ENCODE peak calls at places on chromosomes 3 and 15, in seven cellular contexts. R, Q, B, J, N, Z and D are unnamed samples.

GRCh38 chr3:54123538-54124196 is 1.3 kb downstream of the CACNA2D3 start:
- DNase-seq in R (no peak), Q (no peak), B (no peak), J (no peak), N (no peak), Z (no peak), D (no peak)

GRCh38 chr3:21041621-21042020 is 709.4 kb downstream of the ZNF385D start:
- DNase-seq in R (no peak), Q (no peak), B (no peak), J (no peak), N (no peak), Z (no peak), D (no peak)

GRCh38 chr3:186588619-186589018 is 18.1 kb downstream of the DNAJB11 start:
- DNase-seq in R (no peak), Q (no peak), B (no peak), J (no peak), N (no peak), Z (no peak), D (no peak)

GRCh38 chr3:152899306-152899705 is 64.4 kb downstream of the P2RY1 start:
- DNase-seq in R (no peak), Q (no peak), B (no peak), J (no peak), N (no peak), Z (no peak), D (no peak)

GRCh38 chr15:92365079-92365478 is 28.6 kb upstream of the ST8SIA2 start:
- DNase-seq in R (no peak), Q (no peak), B (peak; percentile 22), J (no peak), N (peak; percentile 34), Z (no peak), D (peak; percentile 20)

GRCh38 chr15:29711531-29711930 is 110.7 kb downstream of the TJP1 start:
- DNase-seq in R (no peak), Q (no peak), B (no peak), J (no peak), N (no peak), Z (no peak), D (no peak)

GRCh38 chr3:29683306-29683993 is 402.6 kb downstream of the RBMS3 start:
- DNase-seq in R (no peak), Q (peak; percentile 68), B (no peak), J (peak; percentile 33), N (no peak), Z (no peak), D (no peak)

GRCh38 chr3:115913069-115913686 is 289.9 kb downstream of the GAP43 start:
- DNase-seq in R (peak; percentile 3), Q (peak; percentile 28), B (no peak), J (peak; percentile 10), N (no peak), Z (no peak), D (no peak)

GRCh38 chr3:42032693-42033349 is 58.3 kb upstream of the TRAK1 start:
- DNase-seq in R (no peak), Q (peak; percentile 98), B (peak; percentile 93), J (no peak), N (peak; percentile 68), Z (peak; percentile 93), D (peak; percentile 96)

GRCh38 chr15:57198654-57199241 is 177.6 kb upstream of the CGNL1 start:
- DNase-seq in R (no peak), Q (no peak), B (peak; percentile 58), J (no peak), N (peak; percentile 34), Z (no peak), D (no peak)

GRCh38 chr15:39156636-39157255 is 424.1 kb upstream of the THBS1 start:
- DNase-seq in R (no peak), Q (no peak), B (no peak), J (no peak), N (no peak), Z (no peak), D (no peak)

GRCh38 chr3:126113733-126114132 is 29.8 kb upstream of the SLC41A3 start:
- DNase-seq in R (no peak), Q (no peak), B (peak; percentile 21), J (peak; percentile 31), N (peak; percentile 3), Z (no peak), D (no peak)

GRCh38 chr3:28317438-28318022 is 31.0 kb upstream of the ZCWPW2 start:
- DNase-seq in R (no peak), Q (peak; percentile 38), B (peak; percentile 21), J (peak; percentile 43), N (peak; percentile 13), Z (no peak), D (no peak)

GRCh38 chr15:39202641-39203040 is 378.2 kb upstream of the THBS1 start:
- DNase-seq in R (no peak), Q (no peak), B (no peak), J (no peak), N (no peak), Z (no peak), D (no peak)

GRCh38 chr3:38455639-38456430 is 2.1 kb downstream of the ACVR2B start:
- DNase-seq in R (no peak), Q (peak; percentile 29), B (peak; percentile 59), J (no peak), N (no peak), Z (peak; percentile 3), D (no peak)

GRCh38 chr3:45145681-45146614 is at the start of gene CDCP1:
- DNase-seq in R (no peak), Q (no peak), B (peak; percentile 67), J (peak; percentile 24), N (peak; percentile 78), Z (no peak), D (no peak)

GRCh38 chr15:81271761-81272644 is 51.9 kb downstream of the STARD5 start:
- DNase-seq in R (no peak), Q (no peak), B (no peak), J (no peak), N (no peak), Z (no peak), D (no peak)

GRCh38 chr15:71807125-71807629 is 3.2 kb upstream of the NR2E3 start:
- DNase-seq in R (no peak), Q (no peak), B (no peak), J (no peak), N (no peak), Z (no peak), D (no peak)

GRCh38 chr3:19972056-19972455 is 25.2 kb downstream of the RAB5A start:
- DNase-seq in R (no peak), Q (peak; percentile 62), B (no peak), J (no peak), N (no peak), Z (no peak), D (no peak)

GRCh38 chr15:67383903-67384302 is 129.3 kb downstream of the IQCH start:
- DNase-seq in R (no peak), Q (peak; percentile 19), B (no peak), J (no peak), N (no peak), Z (no peak), D (no peak)
- TF ChIP-seq CTCF in R (peak; percentile 8), Q (peak; percentile 42), B (no peak), J (peak; percentile 29), N (no peak), Z (peak; percentile 33), D (no peak)

GRCh38 chr3:32575451-32575850 is 4.8 kb upstream of the DYNC1LI1 start:
- DNase-seq in R (no peak), Q (peak; percentile 69), B (no peak), J (no peak), N (no peak), Z (no peak), D (no peak)

GRCh38 chr3:32577621-32578556 is 7.2 kb upstream of the DYNC1LI1 start:
- DNase-seq in R (no peak), Q (peak; percentile 65), B (peak; percentile 26), J (no peak), N (no peak), Z (no peak), D (no peak)

DNA sequence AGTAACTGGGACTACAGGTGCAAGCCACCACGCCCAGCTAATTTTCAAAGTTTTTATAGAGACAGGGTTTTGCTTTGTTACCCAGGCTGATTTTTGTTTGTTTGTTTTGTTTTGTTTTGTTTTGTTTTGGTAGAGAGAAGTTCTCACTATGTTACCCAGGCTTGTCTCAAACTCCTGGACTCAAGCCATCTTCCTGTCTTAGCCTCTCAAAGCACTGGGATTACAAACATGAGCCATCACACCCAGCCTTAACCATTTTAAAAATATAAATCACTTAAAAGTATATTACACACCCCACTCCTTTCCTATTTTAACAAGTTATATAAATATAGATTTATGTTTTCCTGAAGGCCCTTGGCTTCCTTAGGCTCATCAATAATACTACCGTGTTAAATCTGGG is 6.5 kb upstream of the DYNC1LI1 start:
- DNase-seq in R (no peak), Q (no peak), B (no peak), J (no peak), N (no peak), Z (no peak), D (no peak)
- H3K4me3 ChIP-seq in R (no peak overlapping the region), Q (no peak overlapping the region), B (no peak overlapping the region), J (no peak overlapping the region), N (no peak overlapping the region), Z (no peak overlapping the region), D (no peak overlapping the region)

DNA sequence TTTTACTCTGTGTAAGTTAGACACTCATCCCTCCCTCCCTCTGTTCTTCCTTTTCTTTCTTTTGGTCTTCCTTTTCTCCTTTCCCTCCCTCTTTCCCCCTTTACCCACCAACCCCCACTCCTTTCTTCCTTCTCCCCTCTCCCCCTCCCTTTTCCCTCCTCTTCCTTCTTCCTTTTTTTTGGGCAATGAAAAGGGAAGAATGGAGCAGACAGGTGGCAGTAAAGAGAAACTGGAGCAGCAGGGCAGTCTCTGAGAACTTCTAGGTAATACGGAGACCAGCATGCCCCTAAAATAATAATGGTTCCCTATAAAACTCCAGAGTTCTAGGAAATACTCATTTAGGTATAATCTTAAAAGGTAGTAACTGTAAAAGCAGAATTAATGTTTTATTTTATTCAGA is 11.4 kb upstream of the GPR171 start:
- DNase-seq in R (no peak), Q (no peak), B (no peak), J (no peak), N (no peak), Z (no peak), D (no peak)
- TF ChIP-seq CTCF in R (no peak), Q (no peak), B (no peak), J (peak; percentile 12), N (no peak), Z (no peak), D (no peak)

GRCh38 chr3:191198886-191199285 is at the start of gene OSTN:
- DNase-seq in R (no peak), Q (no peak), B (no peak), J (no peak), N (no peak), Z (no peak), D (no peak)

GRCh38 chr3:191197761-191198160 is 1.3 kb upstream of the OSTN start:
- DNase-seq in R (no peak), Q (no peak), B (no peak), J (no peak), N (no peak), Z (no peak), D (no peak)

GRCh38 chr3:191192941-191193340 is 6.1 kb upstream of the OSTN start:
- DNase-seq in R (no peak), Q (no peak), B (no peak), J (no peak), N (no peak), Z (no peak), D (no peak)

DNA sequence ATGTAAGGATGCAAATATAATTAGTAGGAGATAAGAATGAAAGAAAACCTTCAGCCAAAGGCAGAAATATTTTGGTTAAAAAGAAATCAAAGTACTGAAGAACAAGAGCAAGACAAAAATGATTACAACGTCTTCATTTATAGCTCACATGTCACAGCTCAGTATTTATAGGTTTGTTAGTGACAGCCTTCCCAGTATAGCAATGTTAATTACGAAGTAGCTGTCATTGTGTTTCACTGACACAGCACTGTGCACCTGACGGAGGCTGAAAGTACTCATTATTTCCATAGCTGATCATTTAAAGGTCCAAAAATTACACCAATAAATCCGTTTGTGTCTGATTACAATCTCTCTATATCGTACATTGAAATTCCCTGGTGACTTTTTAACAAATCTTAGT is 561 bp upstream of the OSTN start:
- DNase-seq in R (no peak), Q (no peak), B (no peak), J (no peak), N (no peak), Z (no peak), D (no peak)
- H3K4me3 ChIP-seq in R (no peak overlapping the region), Q (no peak overlapping the region), B (no peak overlapping the region), J (no peak overlapping the region), N (no peak overlapping the region), Z (no peak overlapping the region), D (no peak overlapping the region)